ENCODE peak calls at places on chromosomes 12 and 14, in six cellular contexts. One of them, this sample, is unnamed.
A peak's percentile ranks its signal among the peaks of the same experiment; 100 is the strongest.

GRCh38 chr14:103882503-103883262 is 35.3 kb upstream of the PPP1R13B start:
- DNase-seq in HepG2: no peak
- DNase-seq in HCT116: no peak
- DNase-seq in GM12878: no peak
- DNase-seq in K562: no peak
- DNase-seq in endothelial cell of umbilical vein: no peak
- DNase-seq in this sample: no peak

GRCh38 chr12:124390442-124391116 is 95.7 kb downstream of the RFLNA start:
- DNase-seq in HepG2: no peak
- DNase-seq in HCT116: peak; percentile 27
- DNase-seq in GM12878: peak; percentile 23
- DNase-seq in K562: no peak
- DNase-seq in endothelial cell of umbilical vein: peak; percentile 72
- DNase-seq in this sample: no peak

GRCh38 chr12:54009171-54010052 is 627 bp downstream of the HOXC8 start:
- DNase-seq in HepG2: no peak
- DNase-seq in HCT116: no peak
- DNase-seq in GM12878: no peak
- DNase-seq in K562: no peak
- DNase-seq in endothelial cell of umbilical vein: no peak
- DNase-seq in this sample: no peak

GRCh38 chr12:81354327-81354932 is 276.6 kb downstream of the ACSS3 start:
- DNase-seq in HepG2: no peak
- DNase-seq in HCT116: no peak
- DNase-seq in GM12878: no peak
- DNase-seq in K562: no peak
- DNase-seq in endothelial cell of umbilical vein: no peak
- DNase-seq in this sample: no peak

GRCh38 chr12:11324426-11324825 is 14.2 kb upstream of the PRB4 start:
- DNase-seq in HepG2: no peak
- DNase-seq in HCT116: no peak
- DNase-seq in GM12878: no peak
- DNase-seq in K562: no peak
- DNase-seq in endothelial cell of umbilical vein: no peak
- DNase-seq in this sample: no peak

GRCh38 chr12:121124402-121125109 is 8.1 kb upstream of the P2RX7 start:
- DNase-seq in HepG2: peak; percentile 90
- DNase-seq in HCT116: peak; percentile 87
- DNase-seq in GM12878: no peak
- DNase-seq in K562: no peak
- DNase-seq in endothelial cell of umbilical vein: peak; percentile 70
- DNase-seq in this sample: no peak

GRCh38 chr14:64628940-64629403 is 75.3 kb upstream of the PLEKHG3 start:
- DNase-seq in HepG2: no peak
- DNase-seq in HCT116: no peak
- DNase-seq in GM12878: no peak
- DNase-seq in K562: no peak
- DNase-seq in endothelial cell of umbilical vein: no peak
- DNase-seq in this sample: no peak

GRCh38 chr12:122020795-122021192 is 890 bp upstream of the BCL7A start:
- DNase-seq in HepG2: no peak
- DNase-seq in HCT116: no peak
- DNase-seq in GM12878: no peak
- DNase-seq in K562: no peak
- DNase-seq in endothelial cell of umbilical vein: no peak
- DNase-seq in this sample: no peak

GRCh38 chr12:109482894-109483293 is 5.5 kb downstream of the UBE3B start:
- DNase-seq in HepG2: no peak
- DNase-seq in HCT116: no peak
- DNase-seq in GM12878: no peak
- DNase-seq in K562: no peak
- DNase-seq in endothelial cell of umbilical vein: no peak
- DNase-seq in this sample: no peak

GRCh38 chr12:128382946-128383739 is 116.2 kb downstream of the TMEM132C start:
- DNase-seq in HepG2: no peak
- DNase-seq in HCT116: no peak
- DNase-seq in GM12878: no peak
- DNase-seq in K562: no peak
- DNase-seq in endothelial cell of umbilical vein: no peak
- DNase-seq in this sample: no peak

GRCh38 chr12:45703942-45704341 is 25.6 kb upstream of the ARID2 start:
- DNase-seq in HepG2: no peak
- DNase-seq in HCT116: no peak
- DNase-seq in GM12878: no peak
- DNase-seq in K562: no peak
- DNase-seq in endothelial cell of umbilical vein: no peak
- DNase-seq in this sample: no peak

DNA sequence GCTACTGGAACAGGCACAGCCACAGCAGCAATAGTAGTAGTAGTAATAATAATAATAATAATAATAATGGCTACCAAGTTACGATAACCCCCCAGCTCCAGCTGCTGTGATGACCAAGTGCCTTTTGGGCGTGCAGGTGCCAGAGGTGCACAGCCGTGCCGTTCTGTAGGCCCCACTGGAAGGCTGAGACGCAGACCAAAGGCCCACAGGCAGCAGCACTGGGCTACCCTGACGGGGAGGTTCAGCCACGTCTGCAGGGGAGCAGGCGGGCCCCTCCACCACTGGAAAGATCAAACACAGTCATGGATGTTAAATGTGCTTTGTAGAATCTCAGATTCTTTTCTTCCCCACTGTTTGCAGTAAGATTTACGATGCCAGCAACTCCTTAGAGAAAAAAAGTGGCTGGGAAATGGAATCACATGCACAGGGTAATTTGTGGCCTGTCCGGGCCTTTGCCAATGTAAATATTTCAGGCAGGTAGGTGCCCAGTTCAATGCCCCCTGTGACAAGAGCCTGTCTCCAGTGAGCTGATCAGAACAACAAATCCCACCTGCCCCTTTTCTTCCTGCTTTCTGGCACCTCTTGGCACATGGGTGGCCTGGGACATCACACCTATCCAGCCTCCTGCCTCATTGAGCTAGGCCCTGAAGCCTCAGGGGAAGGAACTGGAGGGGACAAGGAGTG is 32.6 kb downstream of the CCDC85C start:
- DNase-seq in HepG2: no peak
- DNase-seq in HCT116: no peak
- DNase-seq in GM12878: no peak
- DNase-seq in K562: no peak
- DNase-seq in endothelial cell of umbilical vein: no peak
- DNase-seq in this sample: no peak
- TF ChIP-seq POLR2AphosphoS5 in HepG2: no peak
- TF ChIP-seq POLR2AphosphoS5 in HCT116: no peak
- TF ChIP-seq POLR2AphosphoS5 in GM12878: no peak
- TF ChIP-seq POLR2AphosphoS5 in K562: no peak
- TF ChIP-seq POLR2AphosphoS5 in endothelial cell of umbilical vein: no peak
- TF ChIP-seq POLR2AphosphoS5 in this sample: no peak

GRCh38 chr12:132339856-132340255 is 10.5 kb upstream of the GALNT9 start:
- DNase-seq in HepG2: no peak
- DNase-seq in HCT116: no peak
- DNase-seq in GM12878: no peak
- DNase-seq in K562: no peak
- DNase-seq in endothelial cell of umbilical vein: no peak
- DNase-seq in this sample: no peak
- H3K9me3 ChIP-seq in HepG2: no peaks in the 10 kb centered on the region
- H3K9me3 ChIP-seq in HCT116: no peaks in the 10 kb centered on the region
- H3K9me3 ChIP-seq in GM12878: no peaks in the 10 kb centered on the region
- H3K9me3 ChIP-seq in K562: peaks cover 6% of the 10 kb centered on the region
- H3K9me3 ChIP-seq in endothelial cell of umbilical vein: no peaks in the 10 kb centered on the region
- H3K9me3 ChIP-seq in this sample: no peaks in the 10 kb centered on the region

DNA sequence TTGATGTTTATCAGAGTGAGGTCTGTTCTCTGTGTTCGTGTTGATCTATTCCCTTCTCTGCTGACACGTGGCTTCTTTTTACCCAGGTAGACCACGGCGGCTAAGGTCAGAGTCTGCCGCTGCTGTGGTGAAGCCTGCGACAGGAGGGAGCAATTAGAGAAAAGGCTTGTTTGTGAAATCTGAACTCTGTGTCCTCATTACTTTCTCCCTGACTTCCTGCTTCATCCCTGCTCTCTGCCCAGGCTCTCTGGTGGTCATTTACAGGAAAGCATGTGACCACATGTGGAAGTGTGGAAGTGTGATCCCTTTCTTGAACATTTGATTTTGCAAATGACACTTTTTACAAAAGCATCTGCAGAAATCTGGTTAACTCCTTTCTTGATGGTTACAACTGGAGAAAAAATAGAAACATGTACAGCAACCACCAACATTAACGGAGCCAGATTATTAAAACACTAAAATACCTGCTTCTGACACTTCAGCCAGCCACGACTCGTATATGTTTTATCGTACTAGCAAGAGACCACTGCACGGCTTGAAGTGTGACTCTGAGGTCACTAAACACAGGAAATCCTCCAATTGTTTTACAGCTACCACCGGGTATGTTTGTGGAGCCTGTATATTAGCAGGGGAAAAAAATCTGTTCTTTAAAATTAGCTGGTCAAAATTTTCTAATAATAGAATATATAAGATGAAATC is 388.6 kb upstream of the TMPO start:
- DNase-seq in HepG2: peak; percentile 35
- DNase-seq in HCT116: no peak
- DNase-seq in GM12878: no peak
- DNase-seq in K562: no peak
- DNase-seq in endothelial cell of umbilical vein: peak; percentile 82
- DNase-seq in this sample: no peak
- TF ChIP-seq EZH2 in HepG2: no peak
- TF ChIP-seq EZH2 in HCT116: no peak
- TF ChIP-seq EZH2 in GM12878: no peak
- TF ChIP-seq EZH2 in K562: no peak
- TF ChIP-seq EZH2 in endothelial cell of umbilical vein: no peak
- TF ChIP-seq EZH2 in this sample: no peak

GRCh38 chr12:116423053-116423452 is 136.1 kb upstream of the MAP1LC3B2 start:
- DNase-seq in HepG2: no peak
- DNase-seq in HCT116: no peak
- DNase-seq in GM12878: no peak
- DNase-seq in K562: no peak
- DNase-seq in endothelial cell of umbilical vein: no peak
- DNase-seq in this sample: no peak
- TF ChIP-seq POLR2AphosphoS5 in HepG2: no peak
- TF ChIP-seq POLR2AphosphoS5 in HCT116: no peak
- TF ChIP-seq POLR2AphosphoS5 in GM12878: no peak
- TF ChIP-seq POLR2AphosphoS5 in K562: no peak
- TF ChIP-seq POLR2AphosphoS5 in endothelial cell of umbilical vein: no peak
- TF ChIP-seq POLR2AphosphoS5 in this sample: no peak

DNA sequence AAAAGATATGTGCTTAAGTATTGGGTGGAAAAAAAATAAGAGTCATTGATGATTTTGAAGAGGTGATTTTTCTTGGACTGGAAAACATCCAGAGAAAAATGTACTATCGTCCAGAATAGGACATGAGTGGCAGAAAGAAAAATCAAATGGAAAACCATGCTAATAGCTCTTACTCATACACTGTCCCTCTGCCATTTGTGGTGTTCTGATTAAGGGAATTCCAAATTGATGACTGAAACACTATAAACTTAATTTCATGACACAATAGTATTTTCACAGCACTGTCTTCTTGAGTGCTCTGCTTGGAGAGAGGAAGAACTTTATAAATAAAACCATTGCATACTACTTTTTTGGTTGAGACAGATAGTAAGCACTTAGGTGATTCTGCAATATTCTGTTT is 72.4 kb downstream of the USP15 start:
- DNase-seq in HepG2: no peak
- DNase-seq in HCT116: no peak
- DNase-seq in GM12878: no peak
- DNase-seq in K562: no peak
- DNase-seq in endothelial cell of umbilical vein: no peak
- DNase-seq in this sample: no peak
- H3K9me3 ChIP-seq in HepG2: no peaks in the 10 kb centered on the region
- H3K9me3 ChIP-seq in HCT116: no peaks in the 10 kb centered on the region
- H3K9me3 ChIP-seq in GM12878: no peaks in the 10 kb centered on the region
- H3K9me3 ChIP-seq in K562: peaks cover 2% of the 10 kb centered on the region
- H3K9me3 ChIP-seq in endothelial cell of umbilical vein: no peaks in the 10 kb centered on the region
- H3K9me3 ChIP-seq in this sample: no peaks in the 10 kb centered on the region

DNA sequence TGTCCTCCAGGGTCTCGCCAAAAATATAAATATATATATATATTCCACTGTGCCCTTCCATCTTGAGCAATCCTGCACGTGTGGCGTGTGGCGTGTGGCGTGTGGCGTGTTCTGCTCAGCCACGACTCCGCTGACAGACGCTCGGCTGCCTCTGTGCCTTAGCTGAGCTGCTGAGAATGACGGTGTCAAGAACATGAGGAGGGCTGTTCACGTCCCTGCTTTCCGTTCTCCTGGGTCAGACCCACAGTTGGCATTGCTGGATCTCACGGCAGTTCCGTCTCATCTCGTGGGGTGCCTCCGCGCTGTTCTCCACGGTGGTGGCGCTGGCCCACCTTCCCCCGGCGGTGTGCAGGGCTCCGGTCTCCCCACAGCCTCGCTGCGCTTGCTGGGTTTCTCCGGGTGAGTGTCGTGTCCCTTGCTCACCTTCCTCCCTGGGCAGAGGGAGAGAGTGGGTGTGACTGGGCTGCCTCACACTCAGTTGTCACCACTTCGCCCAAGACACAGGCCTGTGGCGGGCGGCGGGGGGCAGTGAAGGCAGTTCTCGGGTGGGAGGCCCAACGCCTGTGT is 9.4 kb downstream of the GPR132 start:
- DNase-seq in HepG2: no peak
- DNase-seq in HCT116: no peak
- DNase-seq in GM12878: no peak
- DNase-seq in K562: no peak
- DNase-seq in endothelial cell of umbilical vein: no peak
- DNase-seq in this sample: no peak
- TF ChIP-seq EZH2 in HepG2: no peak
- TF ChIP-seq EZH2 in HCT116: no peak
- TF ChIP-seq EZH2 in GM12878: no peak
- TF ChIP-seq EZH2 in K562: no peak
- TF ChIP-seq EZH2 in endothelial cell of umbilical vein: no peak
- TF ChIP-seq EZH2 in this sample: no peak

DNA sequence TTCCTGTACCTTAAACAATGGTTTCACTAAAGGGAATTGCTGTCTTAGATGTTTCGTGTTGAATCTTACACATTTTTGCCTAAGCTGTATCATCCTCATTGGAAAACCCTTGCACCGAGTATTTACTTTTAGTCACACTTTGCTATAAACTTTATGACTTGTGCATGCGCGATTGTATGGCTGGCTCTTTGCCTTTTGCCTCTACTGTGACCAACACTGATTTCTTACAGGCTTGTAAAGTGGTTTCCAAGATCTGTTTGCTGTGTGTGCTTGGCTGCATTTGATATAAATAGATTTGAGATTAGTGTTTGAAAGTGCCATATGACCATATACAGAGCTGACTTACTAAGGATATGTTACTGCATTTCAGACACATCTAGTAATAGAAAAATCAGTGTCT is 40.5 kb downstream of the RASSF3 start:
- DNase-seq in HepG2: no peak
- DNase-seq in HCT116: no peak
- DNase-seq in GM12878: no peak
- DNase-seq in K562: no peak
- DNase-seq in endothelial cell of umbilical vein: peak; percentile 45
- DNase-seq in this sample: no peak
- TF ChIP-seq POLR2AphosphoS5 in HepG2: no peak
- TF ChIP-seq POLR2AphosphoS5 in HCT116: no peak
- TF ChIP-seq POLR2AphosphoS5 in GM12878: no peak
- TF ChIP-seq POLR2AphosphoS5 in K562: no peak
- TF ChIP-seq POLR2AphosphoS5 in endothelial cell of umbilical vein: no peak
- TF ChIP-seq POLR2AphosphoS5 in this sample: no peak

DNA sequence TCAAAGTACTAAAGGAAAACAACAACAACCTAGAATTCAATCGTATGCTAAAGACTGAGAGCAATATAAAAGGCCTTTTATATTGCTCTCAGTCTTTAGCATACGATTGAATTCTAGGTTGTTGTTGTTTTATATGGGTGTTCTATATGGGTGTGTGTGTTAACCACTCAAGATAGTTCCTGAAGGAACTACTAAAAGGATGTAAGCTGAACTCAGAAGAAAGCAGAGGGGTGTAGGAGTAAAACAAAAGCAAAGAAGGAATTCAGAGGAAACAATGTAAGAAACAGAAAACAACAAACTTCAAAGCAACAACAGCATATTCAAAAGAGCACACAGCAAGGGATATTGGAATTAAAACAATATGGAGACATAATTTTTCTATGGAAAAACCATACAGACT is 5.4 kb downstream of the ZNF891 start:
- DNase-seq in HepG2: no peak
- DNase-seq in HCT116: no peak
- DNase-seq in GM12878: no peak
- DNase-seq in K562: no peak
- DNase-seq in endothelial cell of umbilical vein: no peak
- DNase-seq in this sample: no peak
- H3K9me3 ChIP-seq in HepG2: peaks cover 87% of the 10 kb centered on the region
- H3K9me3 ChIP-seq in HCT116: peaks cover 17% of the 10 kb centered on the region
- H3K9me3 ChIP-seq in GM12878: peaks cover 32% of the 10 kb centered on the region
- H3K9me3 ChIP-seq in K562: peaks cover 25% of the 10 kb centered on the region
- H3K9me3 ChIP-seq in endothelial cell of umbilical vein: peaks cover 15% of the 10 kb centered on the region
- H3K9me3 ChIP-seq in this sample: peaks cover 65% of the 10 kb centered on the region